ENCODE peak calls at places on chromosomes 13 and 19, in nine cellular contexts. U, W, N, S, D, V, P, L and F are unnamed samples.
A peak's percentile ranks its signal among the peaks of the same experiment; 100 is the strongest.

GRCh38 chr19:30293051-30293785 is 79.0 kb upstream of the ZNF536 start:
- DNase-seq in U (no peak), W (no peak), N (no peak), S (peak; percentile 66), D (no peak), V (no peak), P (no peak), L (no peak), F (no peak)

GRCh38 chr13:64029343-64030093 is 2613.9 kb upstream of the PCDH20 start:
- DNase-seq in U (no peak), W (no peak), N (no peak), S (no peak), D (no peak), V (no peak), P (no peak), L (no peak), F (no peak)

GRCh38 chr13:113043001-113043630 is 62.5 kb upstream of the F7 start:
- DNase-seq in U (no peak), W (no peak), N (no peak), S (no peak), D (no peak), V (no peak), P (no peak), L (no peak), F (no peak)

GRCh38 chr13:59700281-59700680 is 463.4 kb downstream of the DIAPH3 start:
- DNase-seq in U (no peak), W (peak; percentile 12), N (no peak), S (no peak), D (no peak), V (no peak), P (no peak), L (peak; percentile 64), F (no peak)

GRCh38 chr13:98476538-98476966 is 100.4 kb downstream of the STK24 start:
- DNase-seq in U (no peak), W (no peak), N (peak; percentile 86), S (no peak), D (peak; percentile 76), V (peak; percentile 77), P (peak; percentile 71), L (peak; percentile 68), F (peak; percentile 66)

GRCh38 chr19:10896851-10897526 is 25.6 kb downstream of the CARM1 start:
- DNase-seq in U (no peak), W (no peak), N (no peak), S (no peak), D (no peak), V (no peak), P (no peak), L (no peak), F (no peak)

GRCh38 chr13:110665491-110666254 is 40.2 kb downstream of the CARS2 start:
- DNase-seq in U (no peak), W (no peak), N (no peak), S (no peak), D (no peak), V (no peak), P (no peak), L (no peak), F (no peak)

GRCh38 chr13:28955264-28955966 is 135.3 kb downstream of the MTUS2 start:
- DNase-seq in U (no peak), W (no peak), N (no peak), S (no peak), D (no peak), V (no peak), P (no peak), L (no peak), F (no peak)

GRCh38 chr19:51364200-51365106 is 1.7 kb downstream of the ETFB start:
- DNase-seq in U (no peak), W (no peak), N (no peak), S (peak; percentile 53), D (no peak), V (no peak), P (peak; percentile 13), L (no peak), F (no peak)

GRCh38 chr13:51687928-51688714 is 103.9 kb downstream of the WDFY2 start:
- DNase-seq in U (no peak), W (no peak), N (no peak), S (no peak), D (no peak), V (no peak), P (no peak), L (no peak), F (no peak)